ENCODE peak calls at places on chromosomes 13 and 19, in eight cellular contexts. U is stimulated activated CD8-positive, alpha-beta memory T cell treated with anti-CD3 and anti-CD28 coated beads, Interleukin-4, amount 100 ng/mL, for 24 hours; E is HTR-8/SVneo; I is left colon; L is mesendoderm; F is CD4-positive, alpha-beta T cell; A is CD8-positive, alpha-beta T cell; C is activated CD4-positive, alpha-beta T cell treated with anti-CD3 and anti-CD28 coated beads, Interleukin-2, amount 50 U/mL, for 48 hours. R is an unnamed sample.

GRCh38 chr13:98315466-98315865 is 138.4 kb upstream of the RNF113B start:
- DNase-seq in C (no peak), E (no peak), U (no peak), I (no peak), F (no peak), A (no peak), L (peak), R (no peak)

GRCh38 chr13:84831666-84832657 is 949.7 kb upstream of the SLITRK1 start:
- DNase-seq in L (no peak), C (no peak), I (no peak), E (no peak), U (no peak), A (no peak), F (no peak), R (no peak)

GRCh38 chr19:2550431-2551171 is 74.7 kb downstream of the GADD45B start:
- DNase-seq in A (no peak), C (no peak), U (no peak), I (no peak), F (no peak), L (peak), E (no peak), R (no peak)

GRCh38 chr19:850221-850978 is 1.7 kb upstream of the ELANE start:
- DNase-seq in U (no peak), C (no peak), I (peak), E (peak), F (no peak), A (no peak), L (peak), R (peak)

GRCh38 chr19:8500158-8500557 is 2.3 kb downstream of the PRAM1 start:
- DNase-seq in C (no peak), I (no peak), F (no peak), L (peak), A (no peak), U (no peak), E (no peak), R (no peak)

GRCh38 chr19:45782820-45783785 is 813 bp upstream of the DMPK start:
- DNase-seq in U (no peak), A (no peak), F (no peak), E (peak), I (peak), C (no peak), L (no peak), R (peak)

GRCh38 chr19:42397315-42398166 is 7.4 kb upstream of the CNFN start:
- DNase-seq in A (no peak), F (no peak), I (peak), C (no peak), E (no peak), U (no peak), L (no peak), R (no peak)

GRCh38 chr13:51793570-51794273 is 10.2 kb downstream of the DHRS12 start:
- DNase-seq in A (no peak), U (peak), F (no peak), C (peak), E (peak), I (no peak), L (peak), R (peak)

GRCh38 chr13:20938302-20938701 is 35.8 kb upstream of the XPO4 start:
- DNase-seq in L (peak), E (no peak), C (no peak), I (no peak), A (no peak), U (no peak), F (no peak), R (no peak)

GRCh38 chr13:30346159-30346788 is 38.9 kb upstream of the KATNAL1 start:
- DNase-seq in I (peak), A (peak), E (no peak), L (no peak), U (peak), F (peak), C (peak), R (no peak)

GRCh38 chr13:39209731-39210633 is 171.7 kb downstream of the NHLRC3 start:
- DNase-seq in A (no peak), E (no peak), C (no peak), U (no peak), I (no peak), L (no peak), F (no peak), R (no peak)

GRCh38 chr13:20161275-20161950 is 561 bp upstream of the GJA3 start:
- DNase-seq in U (peak), C (peak), E (no peak), F (peak), I (peak), L (no peak), A (peak), R (peak)

GRCh38 chr19:6610934-6611370 is 20.0 kb upstream of the CD70 start:
- DNase-seq in F (no peak), L (no peak), U (no peak), A (no peak), C (no peak), I (no peak), E (peak), R (no peak)

GRCh38 chr13:111990362-111990761 is 76.6 kb upstream of the SOX1 start:
- DNase-seq in F (no peak), E (no peak), L (no peak), A (no peak), U (no peak), C (no peak), I (no peak), R (no peak)

GRCh38 chr13:97202761-97203160 is 19.4 kb upstream of the MBNL2 start:
- DNase-seq in A (no peak), E (no peak), L (no peak), C (no peak), I (no peak), U (no peak), F (no peak), R (no peak)

GRCh38 chr19:29583196-29584006 is 22.7 kb upstream of the POP4 start:
- DNase-seq in I (no peak), U (no peak), F (no peak), E (peak), L (no peak), A (no peak), C (no peak), R (no peak)

GRCh38 chr13:45925151-45925550 is 73.6 kb upstream of the SIAH3 start:
- DNase-seq in U (no peak), E (no peak), F (no peak), A (no peak), I (no peak), L (no peak), C (no peak), R (peak)

GRCh38 chr13:51524846-51525566 is 59.3 kb upstream of the WDFY2 start:
- DNase-seq in C (no peak), A (no peak), E (no peak), F (no peak), U (no peak), I (no peak), L (peak), R (peak)

GRCh38 chr19:40200352-40201099 is 9.3 kb downstream of the MAP3K10 start:
- DNase-seq in A (no peak), C (no peak), I (no peak), F (no peak), L (no peak), E (no peak), U (no peak), R (peak)

GRCh38 chr19:29495971-29496441 is 29.8 kb upstream of the VSTM2B start:
- DNase-seq in F (no peak), E (no peak), I (no peak), L (no peak), A (peak), C (no peak), U (no peak), R (no peak)

GRCh38 chr13:51156666-51157065 is 45.6 kb upstream of the C13orf42 start:
- DNase-seq in I (no peak), E (no peak), U (no peak), C (no peak), L (no peak), F (no peak), A (no peak), R (no peak)

GRCh38 chr19:1785310-1785709 is 26.8 kb downstream of the ATP8B3 start:
- DNase-seq in E (no peak), I (no peak), L (no peak), F (no peak), A (no peak), U (no peak), C (no peak), R (no peak)

GRCh38 chr19:43768273-43769050 is 12.3 kb downstream of the KCNN4 start:
- DNase-seq in C (no peak), I (no peak), U (no peak), F (no peak), L (no peak), E (no peak), A (no peak), R (peak)

GRCh38 chr19:41957838-41958366 is 1.2 kb downstream of the RABAC1 start:
- DNase-seq in E (peak), A (peak), L (peak), U (no peak), C (peak), F (no peak), I (peak), R (peak)

GRCh38 chr19:21484631-21485030 is 20.8 kb upstream of the ZNF429 start:
- DNase-seq in C (no peak), U (no peak), I (no peak), F (no peak), E (no peak), A (no peak), L (no peak), R (no peak)

GRCh38 chr19:5823579-5824281 is 15.8 kb downstream of the FUT6 start:
- DNase-seq in C (no peak), I (peak), L (peak), A (no peak), F (no peak), E (no peak), U (no peak), R (peak)

GRCh38 chr19:23318143-23318542 is 67.9 kb upstream of the ZNF724 start:
- DNase-seq in A (no peak), F (no peak), L (no peak), C (peak), U (no peak), I (no peak), E (no peak), R (peak)